ENCODE peak calls at places on chromosomes 2 and 18, in ten cellular contexts. A is HFFc6, M is mesothelial cell of epicardium, Q is choroid plexus epithelial cell, E is fibroblast of pulmonary artery, G is upper lobe of right lung, C is bronchial epithelial cell, V is tibial artery, Z is HCT116, D is pancreas. B is an unnamed sample.

GRCh38 chr18:35497334-35498197 is at the start of gene INO80C:
- DNase-seq in A (peak; percentile 87), M (peak; percentile 93), Q (peak; percentile 98), E (peak; percentile 96), G (peak; percentile 97), C (peak; percentile 89), V (peak; percentile 88), Z (peak; percentile 92), D (peak; percentile 88), B (peak; percentile 92)

GRCh38 chr18:25737710-25738251 is 352.6 kb downstream of the SS18 start:
- DNase-seq in A (peak; percentile 49), M (no peak), Q (peak; percentile 74), E (peak; percentile 65), G (no peak), C (no peak), V (no peak), Z (peak; percentile 6), D (no peak), B (no peak)

GRCh38 chr2:165877565-165878550 is 75.7 kb downstream of the TTC21B start:
- DNase-seq in A (peak; percentile 9), M (no peak), Q (peak; percentile 76), E (peak; percentile 71), G (no peak), C (peak; percentile 78), V (no peak), Z (no peak), D (no peak), B (no peak)

GRCh38 chr2:152730591-152731333 is 12.3 kb downstream of the ARL6IP6 start:
- DNase-seq in A (no peak), M (no peak), Q (peak; percentile 64), E (peak; percentile 38), G (no peak), C (peak; percentile 55), V (no peak), Z (no peak), D (no peak), B (no peak)

GRCh38 chr2:64652231-64653173 is 1.2 kb downstream of the SERTAD2 start:
- DNase-seq in A (peak; percentile 40), M (no peak), Q (peak; percentile 54), E (peak; percentile 69), G (peak; percentile 77), C (peak; percentile 70), V (peak; percentile 51), Z (no peak), D (peak; percentile 34), B (no peak)

GRCh38 chr18:54127759-54128378 is 96.6 kb downstream of the MBD2 start:
- DNase-seq in A (peak; percentile 43), M (no peak), Q (peak; percentile 80), E (peak; percentile 77), G (no peak), C (peak; percentile 46), V (no peak), Z (peak; percentile 35), D (no peak), B (no peak)

GRCh38 chr2:88590998-88591613 is 36.2 kb downstream of the EIF2AK3 start:
- DNase-seq in A (peak; percentile 56), M (no peak), Q (peak; percentile 85), E (peak; percentile 84), G (no peak), C (peak; percentile 61), V (peak; percentile 26), Z (peak; percentile 41), D (peak; percentile 38), B (no peak)

GRCh38 chr18:23591011-23591410 is 4.7 kb upstream of the NPC1 start:
- DNase-seq in A (peak; percentile 20), M (no peak), Q (peak; percentile 28), E (no peak), G (no peak), C (no peak), V (no peak), Z (no peak), D (no peak), B (no peak)

GRCh38 chr2:10239561-10239967 is 63.1 kb upstream of the HPCAL1 start:
- DNase-seq in A (no peak), M (no peak), Q (no peak), E (peak; percentile 11), G (peak; percentile 40), C (no peak), V (no peak), Z (no peak), D (no peak), B (peak; percentile 48)

GRCh38 chr2:202718614-202719013 is 83.8 kb downstream of the FAM117B start:
- DNase-seq in A (peak; percentile 13), M (no peak), Q (peak; percentile 44), E (peak; percentile 28), G (no peak), C (peak; percentile 66), V (no peak), Z (peak; percentile 19), D (no peak), B (no peak)

GRCh38 chr2:160052524-160052923 is 9.9 kb downstream of the PLA2R1 start:
- DNase-seq in A (no peak), M (no peak), Q (no peak), E (no peak), G (no peak), C (peak; percentile 40), V (no peak), Z (no peak), D (no peak), B (no peak)

GRCh38 chr2:1973636-1974035 is 229.3 kb upstream of the PXDN start:
- DNase-seq in A (no peak), M (no peak), Q (peak; percentile 67), E (no peak), G (no peak), C (no peak), V (no peak), Z (no peak), D (no peak), B (no peak)

GRCh38 chr18:36897253-36897652 is 68.3 kb downstream of the KIAA1328 start:
- DNase-seq in A (no peak), M (no peak), Q (no peak), E (no peak), G (no peak), C (no peak), V (no peak), Z (no peak), D (no peak), B (no peak)

GRCh38 chr2:145230546-145230945 is 710.6 kb upstream of the ZEB2 start:
- DNase-seq in A (peak; percentile 35), M (no peak), Q (peak; percentile 22), E (no peak), G (no peak), C (no peak), V (no peak), Z (no peak), D (no peak), B (no peak)

GRCh38 chr2:205755923-205756322 is 73.6 kb downstream of the NRP2 start:
- DNase-seq in A (peak; percentile 23), M (no peak), Q (peak; percentile 85), E (no peak), G (no peak), C (no peak), V (peak; percentile 55), Z (no peak), D (no peak), B (no peak)

GRCh38 chr2:14675489-14675888 is 43.0 kb downstream of the LRATD1 start:
- DNase-seq in A (no peak), M (no peak), Q (no peak), E (no peak), G (no peak), C (no peak), V (no peak), Z (no peak), D (no peak), B (no peak)

GRCh38 chr18:9174302-9174701 is 37.7 kb downstream of the ANKRD12 start:
- DNase-seq in A (no peak), M (no peak), Q (no peak), E (no peak), G (no peak), C (no peak), V (no peak), Z (no peak), D (no peak), B (no peak)

GRCh38 chr18:62101236-62101635 is 85.6 kb downstream of the PIGN start:
- DNase-seq in A (no peak), M (no peak), Q (peak; percentile 72), E (peak; percentile 68), G (no peak), C (no peak), V (no peak), Z (no peak), D (no peak), B (no peak)

GRCh38 chr2:219309278-219309677 is at the start of gene PTPRN:
- DNase-seq in A (no peak), M (no peak), Q (peak; percentile 17), E (peak; percentile 53), G (peak; percentile 49), C (no peak), V (no peak), Z (no peak), D (no peak), B (no peak)

GRCh38 chr2:232139786-232140562 is 178.5 kb downstream of the DIS3L2 start:
- DNase-seq in A (no peak), M (no peak), Q (no peak), E (no peak), G (no peak), C (peak; percentile 25), V (no peak), Z (no peak), D (no peak), B (no peak)
- TF ChIP-seq CTCF in A (no peak), M (no peak), Q (no peak), E (no peak), G (no peak), C (no peak), V (no peak), Z (no peak), D (no peak), B (no peak)

GRCh38 chr2:178419123-178419522 is 31.9 kb downstream of the PRKRA start:
- DNase-seq in A (peak; percentile 29), M (no peak), Q (peak; percentile 75), E (peak; percentile 59), G (no peak), C (peak; percentile 28), V (no peak), Z (no peak), D (no peak), B (no peak)
- TF ChIP-seq CTCF in A (peak; percentile 68), M (peak; percentile 46), Q (peak; percentile 58), E (peak; percentile 45), G (no peak), C (peak; percentile 18), V (no peak), Z (peak; percentile 50), D (no peak), B (peak; percentile 54)

DNA sequence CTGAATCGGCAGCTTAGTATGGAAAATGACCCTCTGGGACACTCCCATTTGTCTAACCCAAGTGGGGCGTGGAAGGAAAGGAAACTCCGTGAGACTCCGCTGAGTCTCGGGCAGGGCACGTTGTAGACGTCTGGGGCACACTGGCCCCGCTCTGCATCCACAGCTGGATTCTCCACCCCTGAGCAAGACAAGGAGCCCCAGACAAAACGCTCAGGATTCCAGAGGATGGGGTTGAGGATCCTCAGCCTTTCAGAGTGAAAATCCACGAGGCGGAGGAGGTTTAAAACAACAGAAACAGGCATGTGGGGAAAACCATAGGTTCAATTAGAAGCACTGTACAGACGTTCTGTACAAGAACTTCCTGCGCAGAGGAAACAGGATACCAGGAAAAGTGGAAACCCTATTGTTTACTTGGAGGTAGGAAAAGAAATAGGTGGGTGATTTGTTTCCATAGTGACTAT is 124.9 kb upstream of the ZNF236 start:
- DNase-seq in A (no peak), M (no peak), Q (peak; percentile 58), E (peak; percentile 29), G (peak; percentile 46), C (peak; percentile 33), V (no peak), Z (no peak), D (no peak), B (no peak)
- TF ChIP-seq CTCF in A (no peak), M (no peak), Q (no peak), E (no peak), G (no peak), C (no peak), V (no peak), Z (no peak), D (no peak), B (no peak)

GRCh38 chr18:63506336-63506646 is 29.5 kb downstream of the SERPINB5 start:
- DNase-seq in A (no peak), M (no peak), Q (no peak), E (no peak), G (no peak), C (no peak), V (no peak), Z (no peak), D (no peak), B (no peak)
- TF ChIP-seq CTCF in A (peak; percentile 50), M (no peak), Q (no peak), E (no peak), G (no peak), C (no peak), V (no peak), Z (no peak), D (no peak), B (peak; percentile 6)